ENCODE peak calls at places on chromosomes 4 and X, in five cellular contexts. One of them, this sample, is unnamed.

GRCh38 chrX:129984196-129984962 is 1.9 kb downstream of the BCORL1 start:
- DNase-seq in neuronal stem cell: no peak
- DNase-seq in H1: peak
- DNase-seq in mesenchymal stem cell: no peak
- DNase-seq in trophoblast cell: no peak
- DNase-seq in this sample: peak

GRCh38 chr4:152972821-152973613 is 36.9 kb downstream of the FHDC1 start:
- DNase-seq in trophoblast cell: peak
- DNase-seq in mesenchymal stem cell: peak
- DNase-seq in H1: no peak
- DNase-seq in neuronal stem cell: no peak
- DNase-seq in this sample: peak

GRCh38 chr4:182578402-182578801 is 335.2 kb downstream of the TENM3 start:
- DNase-seq in mesenchymal stem cell: peak
- DNase-seq in H1: no peak
- DNase-seq in neuronal stem cell: no peak
- DNase-seq in trophoblast cell: peak
- DNase-seq in this sample: no peak

GRCh38 chr4:823093-823760 is 2.7 kb downstream of the CPLX1 start:
- DNase-seq in neuronal stem cell: no peak
- DNase-seq in trophoblast cell: peak
- DNase-seq in mesenchymal stem cell: no peak
- DNase-seq in H1: no peak
- DNase-seq in this sample: no peak

GRCh38 chr4:113620032-113620431 is 141.5 kb downstream of the CAMK2D start:
- DNase-seq in mesenchymal stem cell: no peak
- DNase-seq in trophoblast cell: no peak
- DNase-seq in H1: no peak
- DNase-seq in neuronal stem cell: no peak
- DNase-seq in this sample: no peak

GRCh38 chrX:11704725-11705495 is 39.2 kb upstream of the ARHGAP6 start:
- DNase-seq in H1: no peak
- DNase-seq in mesenchymal stem cell: peak
- DNase-seq in neuronal stem cell: no peak
- DNase-seq in trophoblast cell: no peak
- DNase-seq in this sample: peak

GRCh38 chr4:111399523-111400135 is 745.6 kb upstream of the FAM241A start:
- DNase-seq in trophoblast cell: no peak
- DNase-seq in neuronal stem cell: no peak
- DNase-seq in mesenchymal stem cell: no peak
- DNase-seq in H1: no peak
- DNase-seq in this sample: no peak

GRCh38 chr4:55355555-55355954 is 9.5 kb downstream of the SRD5A3 start:
- DNase-seq in neuronal stem cell: no peak
- DNase-seq in H1: peak
- DNase-seq in mesenchymal stem cell: no peak
- DNase-seq in trophoblast cell: no peak
- DNase-seq in this sample: no peak

GRCh38 chr4:47209833-47210232 is 178.5 kb downstream of the GABRB1 start:
- DNase-seq in neuronal stem cell: no peak
- DNase-seq in trophoblast cell: no peak
- DNase-seq in H1: no peak
- DNase-seq in mesenchymal stem cell: peak
- DNase-seq in this sample: no peak

GRCh38 chr4:168585168-168586091 is 88.6 kb downstream of the PALLD start:
- DNase-seq in mesenchymal stem cell: peak
- DNase-seq in neuronal stem cell: peak
- DNase-seq in H1: peak
- DNase-seq in trophoblast cell: peak
- DNase-seq in this sample: peak

GRCh38 chrX:122941801-122942200 is 242.3 kb upstream of the GRIA3 start:
- DNase-seq in mesenchymal stem cell: no peak
- DNase-seq in H1: no peak
- DNase-seq in trophoblast cell: no peak
- DNase-seq in neuronal stem cell: no peak
- DNase-seq in this sample: no peak

GRCh38 chr4:52813546-52813945 is 48.6 kb upstream of the RASL11B start:
- DNase-seq in neuronal stem cell: no peak
- DNase-seq in mesenchymal stem cell: peak
- DNase-seq in trophoblast cell: no peak
- DNase-seq in H1: no peak
- DNase-seq in this sample: no peak

GRCh38 chr4:53507671-53508286 is 83.5 kb downstream of the LNX1 start:
- DNase-seq in mesenchymal stem cell: no peak
- DNase-seq in trophoblast cell: no peak
- DNase-seq in neuronal stem cell: no peak
- DNase-seq in H1: no peak
- DNase-seq in this sample: no peak

GRCh38 chr4:40299126-40299525 is 36.0 kb upstream of the CHRNA9 start:
- DNase-seq in trophoblast cell: no peak
- DNase-seq in H1: no peak
- DNase-seq in neuronal stem cell: no peak
- DNase-seq in mesenchymal stem cell: no peak
- DNase-seq in this sample: no peak

GRCh38 chrX:81232218-81232617 is 30.3 kb downstream of the SH3BGRL start:
- DNase-seq in neuronal stem cell: no peak
- DNase-seq in H1: no peak
- DNase-seq in mesenchymal stem cell: no peak
- DNase-seq in trophoblast cell: no peak
- DNase-seq in this sample: no peak

GRCh38 chrX:68461541-68461940 is 28.2 kb upstream of the OPHN1 start:
- DNase-seq in H1: no peak
- DNase-seq in neuronal stem cell: no peak
- DNase-seq in trophoblast cell: no peak
- DNase-seq in mesenchymal stem cell: peak
- DNase-seq in this sample: no peak

GRCh38 chr4:123659262-123659661 is 262.7 kb downstream of the SPRY1 start:
- DNase-seq in mesenchymal stem cell: no peak
- DNase-seq in neuronal stem cell: no peak
- DNase-seq in trophoblast cell: no peak
- DNase-seq in H1: no peak
- DNase-seq in this sample: no peak

GRCh38 chr4:121278811-121279368 is 101.9 kb downstream of the QRFPR start:
- DNase-seq in trophoblast cell: peak
- DNase-seq in H1: no peak
- DNase-seq in mesenchymal stem cell: peak
- DNase-seq in neuronal stem cell: no peak
- DNase-seq in this sample: no peak

GRCh38 chr4:187798385-187798784 is 197.2 kb upstream of the ZFP42 start:
- DNase-seq in neuronal stem cell: no peak
- DNase-seq in mesenchymal stem cell: no peak
- DNase-seq in trophoblast cell: no peak
- DNase-seq in H1: no peak
- DNase-seq in this sample: peak

GRCh38 chr4:126004936-126005335 is 690.2 kb downstream of the FAT4 start:
- DNase-seq in H1: no peak
- DNase-seq in mesenchymal stem cell: peak
- DNase-seq in trophoblast cell: peak
- DNase-seq in neuronal stem cell: no peak
- DNase-seq in this sample: no peak
- H2BK12ac ChIP-seq in H1: no peak
- H2BK12ac ChIP-seq in mesenchymal stem cell: no peak
- H2BK12ac ChIP-seq in trophoblast cell: no peak
- H2BK12ac ChIP-seq in neuronal stem cell: no peak
- H2BK12ac ChIP-seq in this sample: no peak

GRCh38 chr4:164261831-164262230 is 492.1 kb upstream of the SMIM31 start:
- DNase-seq in neuronal stem cell: no peak
- DNase-seq in trophoblast cell: no peak
- DNase-seq in H1: no peak
- DNase-seq in mesenchymal stem cell: no peak
- DNase-seq in this sample: no peak
- H2BK12ac ChIP-seq in neuronal stem cell: no peak
- H2BK12ac ChIP-seq in trophoblast cell: no peak
- H2BK12ac ChIP-seq in H1: no peak
- H2BK12ac ChIP-seq in mesenchymal stem cell: no peak
- H2BK12ac ChIP-seq in this sample: no peak

DNA sequence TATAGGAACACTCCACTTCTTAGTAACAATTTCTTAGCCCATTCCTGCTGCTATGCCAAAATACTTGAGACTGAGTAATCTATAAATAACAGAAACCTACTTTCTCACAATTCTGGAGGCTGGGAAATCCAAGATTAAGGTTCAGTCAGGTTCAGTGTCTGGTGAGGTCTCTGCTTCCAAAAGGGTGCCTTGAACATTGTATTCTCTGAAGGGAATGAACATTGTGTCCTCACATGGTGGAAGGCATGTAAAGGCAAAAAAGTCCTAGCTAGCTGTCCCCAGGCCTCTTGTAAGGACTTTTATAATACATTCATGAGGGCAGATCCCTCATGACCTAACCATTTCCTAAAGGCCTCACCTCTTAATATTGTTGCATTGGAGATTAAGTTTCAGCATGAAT is 6.9 kb downstream of the SLC9B1 start:
- DNase-seq in mesenchymal stem cell: no peak
- DNase-seq in trophoblast cell: no peak
- DNase-seq in H1: no peak
- DNase-seq in neuronal stem cell: no peak
- DNase-seq in this sample: no peak
- H2BK12ac ChIP-seq in mesenchymal stem cell: no peak
- H2BK12ac ChIP-seq in trophoblast cell: no peak
- H2BK12ac ChIP-seq in H1: no peak
- H2BK12ac ChIP-seq in neuronal stem cell: no peak
- H2BK12ac ChIP-seq in this sample: no peak

GRCh38 chrX:40772290-40772689 is 36.9 kb upstream of the MED14 start:
- DNase-seq in H1: no peak
- DNase-seq in neuronal stem cell: no peak
- DNase-seq in mesenchymal stem cell: peak
- DNase-seq in trophoblast cell: no peak
- DNase-seq in this sample: no peak

GRCh38 chrX:40778861-40779575 is 43.7 kb upstream of the MED14 start:
- DNase-seq in trophoblast cell: no peak
- DNase-seq in neuronal stem cell: no peak
- DNase-seq in H1: no peak
- DNase-seq in mesenchymal stem cell: peak
- DNase-seq in this sample: no peak

GRCh38 chrX:40773188-40773587 is 37.8 kb upstream of the MED14 start:
- DNase-seq in neuronal stem cell: no peak
- DNase-seq in mesenchymal stem cell: no peak
- DNase-seq in H1: no peak
- DNase-seq in trophoblast cell: no peak
- DNase-seq in this sample: no peak

GRCh38 chrX:40773809-40774208 is 38.5 kb upstream of the MED14 start:
- DNase-seq in trophoblast cell: no peak
- DNase-seq in mesenchymal stem cell: peak
- DNase-seq in neuronal stem cell: no peak
- DNase-seq in H1: no peak
- DNase-seq in this sample: no peak
- H2BK12ac ChIP-seq in trophoblast cell: no peak
- H2BK12ac ChIP-seq in mesenchymal stem cell: no peak
- H2BK12ac ChIP-seq in neuronal stem cell: no peak
- H2BK12ac ChIP-seq in H1: no peak
- H2BK12ac ChIP-seq in this sample: no peak

GRCh38 chrX:27162496-27162895 is 300.6 kb downstream of the PPP4R3C start:
- DNase-seq in neuronal stem cell: no peak
- DNase-seq in trophoblast cell: no peak
- DNase-seq in H1: no peak
- DNase-seq in mesenchymal stem cell: no peak
- DNase-seq in this sample: no peak

GRCh38 chrX:27163236-27163635 is 299.9 kb downstream of the PPP4R3C start:
- DNase-seq in mesenchymal stem cell: no peak
- DNase-seq in trophoblast cell: no peak
- DNase-seq in H1: no peak
- DNase-seq in neuronal stem cell: no peak
- DNase-seq in this sample: no peak
- H2BK12ac ChIP-seq in mesenchymal stem cell: no peak
- H2BK12ac ChIP-seq in trophoblast cell: no peak
- H2BK12ac ChIP-seq in H1: no peak
- H2BK12ac ChIP-seq in neuronal stem cell: no peak
- H2BK12ac ChIP-seq in this sample: no peak

GRCh38 chr4:180253419-180253818 is 1989.8 kb upstream of the TENM3 start:
- DNase-seq in H1: no peak
- DNase-seq in trophoblast cell: no peak
- DNase-seq in mesenchymal stem cell: no peak
- DNase-seq in neuronal stem cell: no peak
- DNase-seq in this sample: no peak
- H2BK12ac ChIP-seq in H1: no peak
- H2BK12ac ChIP-seq in trophoblast cell: no peak
- H2BK12ac ChIP-seq in mesenchymal stem cell: no peak
- H2BK12ac ChIP-seq in neuronal stem cell: no peak
- H2BK12ac ChIP-seq in this sample: no peak

GRCh38 chr4:84535901-84536300 is 36.8 kb upstream of the NKX6-1 start:
- DNase-seq in mesenchymal stem cell: no peak
- DNase-seq in trophoblast cell: peak
- DNase-seq in H1: no peak
- DNase-seq in neuronal stem cell: no peak
- DNase-seq in this sample: no peak
- H2BK12ac ChIP-seq in mesenchymal stem cell: no peak
- H2BK12ac ChIP-seq in trophoblast cell: no peak
- H2BK12ac ChIP-seq in H1: no peak
- H2BK12ac ChIP-seq in neuronal stem cell: no peak
- H2BK12ac ChIP-seq in this sample: no peak

DNA sequence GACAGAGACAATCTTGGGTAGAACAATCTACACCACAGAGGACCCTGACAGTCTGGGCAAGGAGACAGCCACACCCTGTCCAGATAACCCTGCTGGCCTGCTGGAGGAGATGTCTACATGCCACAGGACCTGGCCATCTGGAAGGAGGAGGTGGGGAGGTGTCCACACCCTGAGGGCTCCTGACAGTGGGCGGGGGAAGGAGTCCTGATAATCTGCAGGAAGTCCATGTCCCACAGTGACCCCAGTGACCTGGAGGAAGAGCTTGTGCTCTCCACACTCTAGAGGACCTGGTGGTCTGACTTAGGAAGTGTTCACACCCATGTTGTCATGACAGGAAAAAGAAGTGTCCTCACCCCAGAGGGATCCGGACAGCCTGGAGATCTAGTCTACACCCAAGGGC is 5.5 kb downstream of the SUV39H1 start:
- DNase-seq in mesenchymal stem cell: no peak
- DNase-seq in H1: no peak
- DNase-seq in trophoblast cell: peak
- DNase-seq in neuronal stem cell: no peak
- DNase-seq in this sample: no peak
- H2BK12ac ChIP-seq in mesenchymal stem cell: no peak
- H2BK12ac ChIP-seq in H1: no peak
- H2BK12ac ChIP-seq in trophoblast cell: peak
- H2BK12ac ChIP-seq in neuronal stem cell: no peak
- H2BK12ac ChIP-seq in this sample: no peak

DNA sequence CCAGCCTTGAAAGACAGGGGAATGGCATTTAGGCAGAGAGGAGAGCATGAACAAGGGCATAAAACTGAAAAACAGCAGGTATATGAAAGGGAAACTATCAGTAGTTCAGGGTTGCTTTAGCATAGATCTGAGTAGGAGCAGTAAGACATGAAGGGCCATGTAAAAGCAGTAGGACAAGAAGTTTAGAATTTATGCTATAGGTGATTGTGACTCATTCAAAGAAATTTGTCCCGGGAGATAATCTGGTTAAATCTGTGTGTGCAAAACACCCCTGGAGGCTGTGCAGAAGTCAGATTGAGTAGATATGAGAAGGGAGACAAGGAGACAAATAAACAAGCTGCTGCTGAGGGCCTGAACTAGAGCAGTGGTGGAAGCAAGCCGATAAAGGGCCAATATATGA is 109.1 kb upstream of the BMP3 start:
- DNase-seq in neuronal stem cell: no peak
- DNase-seq in H1: no peak
- DNase-seq in mesenchymal stem cell: no peak
- DNase-seq in trophoblast cell: peak
- DNase-seq in this sample: no peak
- H2BK12ac ChIP-seq in neuronal stem cell: no peak
- H2BK12ac ChIP-seq in H1: no peak
- H2BK12ac ChIP-seq in mesenchymal stem cell: no peak
- H2BK12ac ChIP-seq in trophoblast cell: no peak
- H2BK12ac ChIP-seq in this sample: no peak